ENCODE peak calls at places on chromosomes 11 and 22, in ten cellular contexts. J, A, S, W, B, C, L, M, P and Y are unnamed samples.

GRCh38 chr11:86627776-86628455 is 44.5 kb downstream of the ME3 start:
- DNase-seq in J (no peak), A (peak), S (no peak), W (peak), B (peak), C (no peak), L (no peak), M (no peak), P (no peak), Y (peak)

GRCh38 chr22:23524226-23524625 is 55.9 kb downstream of the IGLL1 start:
- DNase-seq in J (no peak), A (no peak), S (no peak), W (no peak), B (no peak), C (no peak), L (no peak), M (no peak), P (no peak), Y (no peak)

GRCh38 chr11:111526501-111526900 is 11.9 kb downstream of the HOATZ start:
- DNase-seq in J (peak), A (no peak), S (no peak), W (peak), B (peak), C (no peak), L (no peak), M (peak), P (peak), Y (peak)

GRCh38 chr11:17473071-17473744 is 3.4 kb downstream of the ABCC8 start:
- DNase-seq in J (peak), A (no peak), S (no peak), W (no peak), B (no peak), C (no peak), L (no peak), M (no peak), P (no peak), Y (peak)

GRCh38 chr11:102886999-102887398 is 12.2 kb upstream of the MMP12 start:
- DNase-seq in J (no peak), A (no peak), S (no peak), W (peak), B (peak), C (no peak), L (no peak), M (no peak), P (no peak), Y (peak)

GRCh38 chr11:71490044-71490730 is 36.9 kb upstream of the KRTAP5-7 start:
- DNase-seq in J (no peak), A (no peak), S (peak), W (no peak), B (no peak), C (no peak), L (no peak), M (no peak), P (no peak), Y (no peak)

GRCh38 chr11:119910650-119911049 is 181.7 kb upstream of the NECTIN1 start:
- DNase-seq in J (no peak), A (no peak), S (no peak), W (no peak), B (no peak), C (no peak), L (no peak), M (no peak), P (no peak), Y (no peak)

GRCh38 chr22:25076281-25076680 is 123.4 kb upstream of the CRYBB3 start:
- DNase-seq in J (no peak), A (no peak), S (no peak), W (no peak), B (no peak), C (no peak), L (no peak), M (no peak), P (no peak), Y (no peak)

GRCh38 chr11:95791385-95792033 is 1.2 kb downstream of the CEP57 start:
- DNase-seq in J (no peak), A (no peak), S (no peak), W (peak), B (no peak), C (no peak), L (no peak), M (no peak), P (no peak), Y (no peak)

GRCh38 chr11:72333657-72334056 is 89.7 kb upstream of the PHOX2A start:
- DNase-seq in J (no peak), A (no peak), S (peak), W (peak), B (no peak), C (no peak), L (no peak), M (no peak), P (peak), Y (no peak)

GRCh38 chr11:70067591-70068341 is 10.4 kb upstream of the ANO1 start:
- DNase-seq in J (no peak), A (no peak), S (peak), W (no peak), B (no peak), C (peak), L (peak), M (no peak), P (no peak), Y (no peak)

GRCh38 chr11:94602430-94603372 is 35.5 kb downstream of the PIWIL4 start:
- DNase-seq in J (peak), A (no peak), S (peak), W (peak), B (peak), C (peak), L (no peak), M (peak), P (peak), Y (no peak)

GRCh38 chr11:87324817-87325489 is 287.2 kb downstream of the TMEM135 start:
- DNase-seq in J (peak), A (no peak), S (no peak), W (no peak), B (no peak), C (no peak), L (no peak), M (no peak), P (no peak), Y (no peak)

GRCh38 chr11:99351620-99352019 is 330.9 kb downstream of the CNTN5 start:
- DNase-seq in J (peak), A (no peak), S (no peak), W (no peak), B (peak), C (no peak), L (no peak), M (no peak), P (peak), Y (no peak)

GRCh38 chr11:124892750-124893454 is 4.8 kb downstream of the ROBO4 start:
- DNase-seq in J (no peak), A (no peak), S (no peak), W (no peak), B (no peak), C (no peak), L (peak), M (no peak), P (peak), Y (no peak)

GRCh38 chr11:16920559-16920958 is 93.7 kb downstream of the PLEKHA7 start:
- DNase-seq in J (no peak), A (no peak), S (no peak), W (no peak), B (no peak), C (no peak), L (no peak), M (no peak), P (no peak), Y (no peak)

GRCh38 chr11:87462171-87462570 is 424.4 kb downstream of the TMEM135 start:
- DNase-seq in J (no peak), A (no peak), S (no peak), W (no peak), B (no peak), C (no peak), L (no peak), M (no peak), P (no peak), Y (no peak)

GRCh38 chr11:6523253-6523652 is 26.2 kb downstream of the DNHD1 start:
- DNase-seq in J (peak), A (no peak), S (no peak), W (peak), B (peak), C (no peak), L (no peak), M (peak), P (peak), Y (peak)

GRCh38 chr11:26088391-26088790 is 243.5 kb upstream of the ANO3 start:
- DNase-seq in J (peak), A (no peak), S (no peak), W (peak), B (peak), C (no peak), L (no peak), M (no peak), P (peak), Y (peak)

GRCh38 chr22:42500164-42500835 is 19.3 kb downstream of the RRP7A start:
- DNase-seq in J (peak), A (peak), S (peak), W (peak), B (peak), C (peak), L (no peak), M (no peak), P (peak), Y (peak)

GRCh38 chr11:69048056-69048717 is 545 bp upstream of the TPCN2 start:
- DNase-seq in J (no peak), A (no peak), S (no peak), W (no peak), B (no peak), C (no peak), L (no peak), M (no peak), P (no peak), Y (no peak)

GRCh38 chr11:134478611-134479010 is 66.6 kb upstream of the B3GAT1 start:
- DNase-seq in J (no peak), A (no peak), S (peak), W (no peak), B (no peak), C (no peak), L (no peak), M (no peak), P (no peak), Y (no peak)

DNA sequence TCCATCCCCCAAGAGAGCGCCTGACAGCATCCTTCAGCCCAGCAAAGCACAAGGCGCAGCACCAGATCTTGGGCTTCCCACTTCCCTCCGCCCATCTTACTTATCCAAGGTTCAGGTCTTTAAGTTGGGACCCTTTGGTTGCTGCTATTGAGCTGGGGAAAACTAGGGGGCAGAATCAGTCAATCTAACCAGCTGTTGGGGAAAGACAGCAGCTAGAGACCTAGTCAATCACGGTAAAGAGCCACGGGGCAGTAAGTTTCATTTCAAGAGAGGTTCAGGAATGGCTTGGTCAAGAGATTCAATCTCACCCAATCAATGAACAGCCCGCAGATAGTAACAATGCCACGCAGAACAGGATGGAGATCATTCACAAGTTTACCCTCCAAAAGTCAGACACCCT is 1.7 kb downstream of the ABTB2 start:
- DNase-seq in J (no peak), A (no peak), S (no peak), W (no peak), B (no peak), C (no peak), L (no peak), M (no peak), P (no peak), Y (no peak)
- TF ChIP-seq CTCF in J (no peak), A (no peak), S (no peak), W (no peak), B (no peak), C (no peak), L (no peak), M (peak), P (no peak), Y (no peak)

GRCh38 chr11:64971421-64972233 is at the start of gene MAJIN:
- DNase-seq in J (peak), A (peak), S (peak), W (peak), B (peak), C (peak), L (no peak), M (peak), P (peak), Y (peak)
- H3K4me3 ChIP-seq in J (peak), A (peak), S (no peak), W (peak), B (peak), C (peak), L (peak), M (peak), P (peak), Y (peak)

GRCh38 chr22:40070701-40071100 is 75.9 kb downstream of the FAM83F start:
- DNase-seq in J (no peak), A (no peak), S (no peak), W (peak), B (peak), C (no peak), L (no peak), M (no peak), P (no peak), Y (no peak)

GRCh38 chr22:40071720-40072119 is 77.0 kb downstream of the FAM83F start:
- DNase-seq in J (no peak), A (no peak), S (no peak), W (no peak), B (no peak), C (no peak), L (no peak), M (no peak), P (no peak), Y (no peak)

GRCh38 chr22:40065981-40066380 is 71.2 kb downstream of the FAM83F start:
- DNase-seq in J (no peak), A (no peak), S (no peak), W (no peak), B (no peak), C (no peak), L (no peak), M (no peak), P (no peak), Y (no peak)

GRCh38 chr22:40067639-40068038 is 72.9 kb downstream of the FAM83F start:
- DNase-seq in J (no peak), A (no peak), S (no peak), W (no peak), B (no peak), C (no peak), L (no peak), M (no peak), P (no peak), Y (no peak)
- TF ChIP-seq CTCF in J (no peak), A (no peak), S (no peak), W (no peak), B (no peak), C (no peak), L (no peak), M (no peak), P (no peak), Y (no peak)

DNA sequence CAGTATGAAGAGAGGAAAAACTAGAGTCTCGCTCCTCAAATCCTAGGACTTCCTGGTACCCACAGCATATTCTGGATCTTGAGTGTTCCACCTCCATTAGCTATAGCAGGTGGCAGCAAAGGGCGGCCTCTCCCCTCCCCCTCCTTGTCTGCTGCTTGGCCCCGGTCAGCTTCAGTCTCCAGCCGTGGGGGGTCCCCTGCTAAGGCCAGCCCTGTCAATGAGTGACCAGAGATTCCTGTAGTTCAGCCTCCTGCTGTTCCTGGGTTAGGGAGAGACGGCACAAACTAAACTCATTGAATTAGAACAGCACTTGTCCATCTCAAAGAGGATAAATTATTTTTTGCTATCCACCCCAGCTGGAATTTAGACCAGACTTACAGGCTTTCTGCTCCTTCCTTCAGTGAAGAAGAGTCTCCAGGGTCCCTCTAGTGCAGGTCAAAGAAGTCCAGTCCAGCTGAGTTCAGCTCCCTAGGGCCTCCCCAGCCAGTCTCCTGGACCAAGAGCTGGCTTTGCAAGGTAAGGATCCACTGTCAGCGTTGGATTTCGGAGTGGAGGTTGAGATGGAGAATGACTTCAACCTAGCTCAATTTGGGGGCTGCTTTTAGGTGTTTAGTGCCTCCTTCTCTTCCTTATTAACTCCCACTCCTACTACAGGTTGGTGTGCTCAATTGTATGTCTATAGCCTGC is 1.1 kb upstream of the PHLDB1 start:
- DNase-seq in J (no peak), A (peak), S (peak), W (no peak), B (no peak), C (no peak), L (no peak), M (no peak), P (no peak), Y (no peak)
- H3K4me3 ChIP-seq in J (no peak), A (peak), S (no peak), W (no peak), B (no peak), C (no peak), L (peak), M (no peak), P (no peak), Y (no peak)

GRCh38 chr11:10181811-10182210 is 112.2 kb downstream of the SBF2 start:
- DNase-seq in J (peak), A (no peak), S (no peak), W (peak), B (peak), C (no peak), L (no peak), M (peak), P (peak), Y (no peak)
- TF ChIP-seq CTCF in J (peak), A (peak), S (peak), W (peak), B (peak), C (no peak), L (no peak), M (peak), P (peak), Y (no peak)

DNA sequence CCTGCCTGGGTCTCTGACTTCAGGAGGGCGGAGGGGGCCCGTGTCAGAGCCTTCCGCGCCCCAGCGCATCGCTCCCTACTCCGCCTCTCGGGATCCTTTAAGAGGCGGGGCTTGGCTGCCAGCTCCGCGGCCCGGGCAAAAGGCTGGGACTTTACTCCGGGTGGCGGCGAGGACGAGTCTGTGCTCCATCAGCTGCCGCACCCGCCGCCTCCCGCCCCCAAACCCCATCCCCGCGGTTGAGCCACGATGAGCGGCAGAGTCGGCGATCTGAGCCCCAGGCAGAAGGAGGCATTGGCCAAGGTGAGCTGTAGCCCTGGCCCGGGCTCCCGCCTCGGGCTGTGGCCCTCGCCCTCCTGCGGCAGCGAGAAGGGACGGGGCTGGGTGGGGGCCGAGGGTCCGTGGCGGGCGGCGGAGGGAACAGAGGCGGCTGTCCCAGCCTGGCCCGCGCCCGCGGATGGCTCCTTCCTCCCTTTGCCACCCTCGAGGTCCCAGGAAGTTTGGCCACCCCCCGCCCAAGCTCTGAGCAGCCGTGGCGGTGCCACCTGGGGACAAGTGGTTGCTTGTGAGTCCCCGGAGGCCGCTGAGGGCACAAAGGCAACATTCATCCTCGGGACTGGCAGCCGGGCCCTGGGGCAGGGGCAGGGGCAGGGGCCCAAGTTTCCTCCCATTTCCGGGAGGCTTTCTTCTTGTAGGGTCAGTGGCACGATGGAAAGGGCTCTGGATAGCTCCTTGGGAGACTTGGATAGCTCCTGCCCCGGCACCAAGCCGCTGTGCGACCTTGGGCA is at the start of gene SEC14L2:
- DNase-seq in J (peak), A (peak), S (peak), W (peak), B (peak), C (peak), L (peak), M (no peak), P (peak), Y (peak)
- H3K4me3 ChIP-seq in J (peak), A (peak), S (peak), W (peak), B (peak), C (peak), L (peak), M (peak), P (peak), Y (peak)

DNA sequence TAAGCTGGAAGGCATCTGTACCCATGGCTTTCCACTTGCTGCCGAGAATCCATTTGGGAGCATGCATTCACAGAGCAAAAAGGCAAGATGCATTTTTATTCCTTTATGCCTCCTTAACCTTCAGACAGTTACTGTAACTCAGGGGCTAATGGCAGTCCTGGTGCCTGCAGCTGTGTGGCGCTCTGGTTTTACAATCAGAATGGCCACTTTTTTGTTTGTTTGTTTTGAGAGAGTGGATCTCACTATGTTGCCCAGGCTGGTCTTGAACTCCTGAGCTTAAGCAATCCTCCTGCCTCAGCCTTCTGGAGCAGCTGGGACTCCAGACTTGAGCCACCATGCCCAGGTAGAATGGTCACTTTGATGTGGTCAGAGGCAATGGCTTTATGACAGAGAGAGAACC is 101.8 kb downstream of the NAV2 start:
- DNase-seq in J (no peak), A (no peak), S (no peak), W (no peak), B (no peak), C (no peak), L (no peak), M (no peak), P (no peak), Y (no peak)
- TF ChIP-seq CTCF in J (no peak), A (no peak), S (no peak), W (no peak), B (no peak), C (no peak), L (no peak), M (no peak), P (peak), Y (no peak)

GRCh38 chr11:14645985-14646900 is 2.6 kb downstream of the PDE3B start:
- DNase-seq in J (no peak), A (no peak), S (no peak), W (no peak), B (no peak), C (no peak), L (no peak), M (no peak), P (no peak), Y (no peak)
- H3K4me3 ChIP-seq in J (no peak), A (peak), S (no peak), W (no peak), B (no peak), C (peak), L (peak), M (peak), P (no peak), Y (no peak)

GRCh38 chr11:123062158-123062891 is 389 bp upstream of the HSPA8 start:
- DNase-seq in J (peak), A (peak), S (peak), W (peak), B (peak), C (peak), L (peak), M (peak), P (peak), Y (peak)
- TF ChIP-seq CTCF in J (no peak), A (no peak), S (no peak), W (no peak), B (no peak), C (no peak), L (no peak), M (no peak), P (no peak), Y (no peak)